ENCODE peak calls at places on chromosomes 7 and 10, in four cellular contexts. L is body of pancreas, M is NT2/D1, E is adipocyte. V is an unnamed sample.
A peak's percentile ranks its signal among the peaks of the same experiment; 100 is the strongest.

GRCh38 chr10:59688921-59689351 is 20.7 kb downstream of the SLC16A9 start:
- DNase-seq in L (no peak), M (no peak), E (no peak), V (no peak)

GRCh38 chr7:149836434-149836833 is 1.7 kb upstream of the ZNF862 start:
- DNase-seq in M (no peak), L (no peak), E (no peak), V (no peak)

GRCh38 chr7:74306737-74307469 is 17.7 kb downstream of the CLIP2 start:
- DNase-seq in L (peak; percentile 66), M (no peak), E (peak; percentile 59), V (peak; percentile 45)

GRCh38 chr7:39016609-39017008 is 38.9 kb downstream of the POU6F2 start:
- DNase-seq in E (no peak), M (no peak), L (peak; percentile 21), V (no peak)

GRCh38 chr7:116500071-116500853 is 724 bp downstream of the CAV2 start:
- DNase-seq in M (no peak), L (peak; percentile 37), E (peak; percentile 62), V (peak; percentile 22)

GRCh38 chr7:16916111-16916639 is 34.4 kb upstream of the AGR3 start:
- DNase-seq in M (no peak), E (peak; percentile 68), L (no peak), V (peak; percentile 15)

GRCh38 chr7:141012044-141012685 is 2.6 kb downstream of the MRPS33 start:
- DNase-seq in E (peak; percentile 80), M (peak; percentile 54), L (peak; percentile 75), V (peak; percentile 24)

GRCh38 chr7:36343548-36343947 is 46.1 kb upstream of the ANLN start:
- DNase-seq in E (no peak), L (no peak), M (no peak), V (no peak)

GRCh38 chr7:102146989-102147388 is 139.7 kb upstream of the SH2B2 start:
- DNase-seq in L (no peak), M (no peak), E (no peak), V (peak; percentile 74)

GRCh38 chr7:48168159-48168558 is 3.1 kb upstream of the ABCA13 start:
- DNase-seq in M (no peak), E (peak; percentile 22), L (no peak), V (peak; percentile 49)

GRCh38 chr10:59864141-59864962 is 42.0 kb downstream of the CCDC6 start:
- DNase-seq in E (no peak), M (no peak), L (no peak), V (no peak)

GRCh38 chr10:65291276-65291675 is 1634.6 kb upstream of the LRRTM3 start:
- DNase-seq in M (no peak), E (no peak), L (no peak), V (no peak)

GRCh38 chr7:155090647-155091046 is 20.5 kb downstream of the HTR5A start:
- DNase-seq in E (no peak), L (no peak), M (no peak), V (no peak)

GRCh38 chr7:100394077-100394476 is 20.8 kb downstream of the PILRA start:
- DNase-seq in E (no peak), M (no peak), L (no peak), V (no peak)

GRCh38 chr7:100515072-100515532 is 23.9 kb upstream of the AGFG2 start:
- DNase-seq in M (no peak), L (no peak), E (peak; percentile 89), V (no peak)

GRCh38 chr7:88795553-88795952 is at the start of gene TEX47:
- DNase-seq in M (no peak), E (no peak), L (no peak), V (no peak)

GRCh38 chr10:124693396-124693795 is 50.8 kb downstream of the FAM53B start:
- DNase-seq in L (no peak), M (no peak), E (no peak), V (no peak)

DNA sequence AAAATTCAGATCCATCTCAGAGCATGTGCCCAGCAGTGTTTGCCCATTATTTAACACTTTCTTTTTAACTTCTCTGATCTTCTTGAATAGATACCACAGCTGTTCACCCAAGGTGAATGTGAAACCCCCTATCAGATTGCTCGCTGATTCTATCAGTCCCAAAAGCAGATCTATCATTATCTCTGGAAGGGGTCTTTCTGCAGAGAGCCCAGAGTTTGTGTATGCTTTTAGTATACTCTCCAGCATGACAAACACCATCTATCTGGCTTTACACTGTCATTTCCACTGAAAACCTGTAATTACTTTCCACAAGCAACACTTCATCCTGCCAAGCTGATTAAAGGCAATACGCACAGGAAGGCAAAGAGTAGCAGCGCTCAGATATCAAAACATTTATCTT is 168.2 kb downstream of the CACNA2D1 start:
- DNase-seq in E (no peak), M (no peak), L (no peak), V (no peak)
- H3K4me3 ChIP-seq in E (no peak overlapping the region), M (no peak overlapping the region), L (no peak overlapping the region), V (no peak overlapping the region)

GRCh38 chr7:79451580-79451979 is 1.9 kb downstream of the MAGI2 start:
- DNase-seq in E (no peak), M (no peak), L (no peak), V (no peak)
- H3K27me3 ChIP-seq in E (no peaks in the 10 kb centered on the region), M (peaks cover 57% of the 10 kb centered on the region), L (no peaks in the 10 kb centered on the region), V (no peaks in the 10 kb centered on the region)

GRCh38 chr10:69211104-69211503 is 9.0 kb upstream of the HKDC1 start:
- DNase-seq in L (no peak), M (no peak), E (no peak), V (no peak)
- H3K36me3 ChIP-seq in L (peaks cover 13% of the 10 kb centered on the region), M (peaks cover 26% of the 10 kb centered on the region), E (peaks cover 31% of the 10 kb centered on the region), V (peaks cover 21% of the 10 kb centered on the region)

GRCh38 chr7:80918406-80918805 is 445 bp downstream of the SEMA3C start:
- DNase-seq in M (peak; percentile 15), L (peak; percentile 6), E (peak; percentile 63), V (no peak)
- H3K4me3 ChIP-seq in M (peak overlapping the region; percentile 38), L (no peak overlapping the region), E (peak overlapping the region; percentile 98), V (peak overlapping the region; percentile 60)

GRCh38 chr10:11689945-11690736 is 52.0 kb upstream of the ECHDC3 start:
- DNase-seq in E (no peak), M (no peak), L (peak; percentile 70), V (no peak)

GRCh38 chr10:11687779-11688447 is 54.3 kb upstream of the ECHDC3 start:
- DNase-seq in L (peak; percentile 51), E (no peak), M (no peak), V (no peak)

GRCh38 chr10:11684717-11685645 is 57.2 kb upstream of the ECHDC3 start:
- DNase-seq in M (peak; percentile 18), E (peak; percentile 71), L (peak; percentile 21), V (peak; percentile 85)

GRCh38 chr10:11685787-11686218 is 56.4 kb upstream of the ECHDC3 start:
- DNase-seq in E (peak; percentile 11), M (no peak), L (peak; percentile 72), V (peak; percentile 32)

GRCh38 chr10:11687357-11687771 is 54.8 kb upstream of the ECHDC3 start:
- DNase-seq in M (no peak), L (no peak), E (no peak), V (no peak)
- H3K27me3 ChIP-seq in M (no peaks in the 10 kb centered on the region), L (no peaks in the 10 kb centered on the region), E (peaks cover 21% of the 10 kb centered on the region), V (peaks cover 4% of the 10 kb centered on the region)

DNA sequence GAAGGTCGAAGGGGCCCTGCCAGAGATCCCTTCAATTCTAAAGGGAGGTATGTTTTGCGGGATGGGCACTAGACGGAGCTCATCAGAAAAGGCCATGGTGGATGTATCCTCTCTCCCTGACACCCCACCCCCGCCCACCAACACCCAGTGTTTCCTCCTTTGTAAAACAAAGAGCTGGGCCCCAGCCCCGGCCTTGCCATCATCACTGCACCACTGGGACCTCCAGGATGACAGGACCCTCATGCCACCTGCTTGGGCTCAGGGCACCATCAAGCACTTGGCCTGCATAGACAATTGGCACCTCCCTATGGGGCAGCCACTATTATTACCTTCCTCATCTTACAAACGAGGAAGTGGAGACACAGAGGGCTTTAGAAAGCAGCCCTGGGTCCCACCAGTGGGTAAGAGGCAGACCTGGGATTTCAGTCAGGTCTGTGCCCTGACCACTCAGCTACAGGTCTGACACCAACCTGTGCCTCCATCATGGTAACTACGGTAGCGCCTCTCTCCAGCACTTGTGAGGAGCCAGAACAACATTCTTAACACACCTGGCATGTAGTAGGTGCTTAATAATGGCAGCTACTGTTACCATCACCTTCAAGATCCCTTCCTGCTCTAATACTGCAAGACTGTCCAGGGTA is 2.0 kb downstream of the CALML3 start:
- DNase-seq in E (no peak), L (no peak), M (no peak), V (no peak)
- H3K36me3 ChIP-seq in E (no peaks in the 10 kb centered on the region), L (no peaks in the 10 kb centered on the region), M (no peaks in the 10 kb centered on the region), V (no peaks in the 10 kb centered on the region)

GRCh38 chr7:93830141-93830925 is 60.2 kb downstream of the TFPI2 start:
- DNase-seq in L (no peak), M (no peak), E (no peak), V (no peak)

GRCh38 chr7:93823621-93824020 is 66.9 kb downstream of the TFPI2 start:
- DNase-seq in E (peak; percentile 80), M (no peak), L (no peak), V (no peak)

DNA sequence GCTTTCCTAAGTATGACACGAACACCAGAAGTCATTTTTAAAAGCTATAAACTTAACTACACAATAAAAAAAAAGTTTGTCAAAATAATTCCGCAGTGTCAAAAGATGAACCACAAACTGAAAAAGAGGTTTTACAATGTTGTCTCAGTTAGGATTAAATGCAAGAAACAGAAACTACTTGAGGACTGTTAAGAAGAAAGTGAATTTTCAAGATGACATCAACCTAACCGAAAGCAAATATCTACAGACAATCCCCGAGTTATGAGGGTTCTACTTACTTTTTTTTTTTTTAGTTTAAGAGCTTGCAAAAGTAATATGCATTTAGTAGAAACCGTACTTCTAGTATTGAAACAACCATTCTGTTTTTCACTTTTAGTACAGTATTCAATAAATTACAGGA is 62.3 kb downstream of the TFPI2 start:
- DNase-seq in L (no peak), M (no peak), E (no peak), V (no peak)
- H3K4me3 ChIP-seq in L (no peak overlapping the region), M (no peak overlapping the region), E (no peak overlapping the region), V (no peak overlapping the region)

DNA sequence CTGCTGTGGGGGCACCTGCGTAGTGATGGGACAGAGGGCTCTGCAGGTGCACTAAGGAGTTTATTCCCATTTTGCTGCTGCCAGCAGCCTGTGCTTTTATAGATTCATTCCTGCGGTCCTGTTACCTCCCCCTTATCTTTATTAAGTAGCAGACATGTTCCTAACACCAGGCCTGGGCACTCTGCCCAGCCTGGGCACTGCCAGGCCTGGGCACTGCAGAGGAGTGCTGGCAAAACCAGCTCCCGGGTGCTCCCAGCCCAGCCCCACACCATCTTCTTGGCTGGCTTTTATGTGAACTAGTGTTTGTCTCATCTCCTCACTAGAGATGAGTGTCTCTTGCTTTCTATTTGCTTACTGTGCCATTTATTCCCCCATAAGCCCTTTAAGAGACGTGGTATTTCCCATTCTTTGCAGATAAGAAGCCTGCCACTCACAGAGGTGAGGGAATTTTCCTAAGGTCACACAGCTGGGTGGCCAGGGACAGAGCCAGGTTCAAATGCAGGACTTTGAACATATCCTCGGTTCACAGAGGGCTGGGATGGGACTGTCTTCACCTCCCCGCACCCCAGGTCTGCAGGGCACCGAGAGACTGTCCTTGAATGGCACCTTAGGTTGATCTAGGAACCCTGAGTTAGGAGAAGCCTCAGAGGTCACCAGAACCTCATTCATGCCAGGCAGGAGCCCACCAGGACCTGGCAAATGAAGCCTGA is 14.6 kb upstream of the DRGX start:
- DNase-seq in E (no peak), L (peak; percentile 89), M (no peak), V (peak; percentile 62)
- H3K27me3 ChIP-seq in E (peaks cover 72% of the 10 kb centered on the region), L (no peaks in the 10 kb centered on the region), M (no peaks in the 10 kb centered on the region), V (peaks cover 2% of the 10 kb centered on the region)

GRCh38 chr7:148815612-148816011 is 68.5 kb downstream of the EZH2 start:
- DNase-seq in M (no peak), E (no peak), L (no peak), V (no peak)
- H3K36me3 ChIP-seq in M (peaks cover 60% of the 10 kb centered on the region), E (no peaks in the 10 kb centered on the region), L (no peaks in the 10 kb centered on the region), V (peaks cover 21% of the 10 kb centered on the region)